ENCODE peak calls at places on chromosomes 13 and 19, in nine cellular contexts. M is HEK293T; R is COR-L47; D is adipocyte; Y is CD4-positive, CD25-positive, alpha-beta regulatory T cell; K is stimulated activated CD4-positive, alpha-beta T cell treated with anti-CD3 and anti-CD28 coated beads, Interleukin-12 subunit alpha, Interleukin-12 subunit beta, amount 100 ng/mL, for 24 hours; W is Daoy; H is activated CD4-positive, alpha-beta T cell treated with anti-CD3 and anti-CD28 coated beads, Interleukin-2, amount 50 U/mL, for 4 hours; U is nephron progenitor cell. V is an unnamed sample.

GRCh38 chr19:1523412-1524205 is at the start of gene PLK5:
- DNase-seq in R (no peak), H (no peak), W (no peak), M (no peak), U (peak; percentile 77), Y (no peak), D (no peak), K (no peak), V (no peak)

GRCh38 chr19:16402076-16402475 is 69.7 kb downstream of the EPS15L1 start:
- DNase-seq in D (no peak), H (no peak), W (no peak), R (no peak), M (no peak), Y (no peak), K (no peak), U (no peak), V (no peak)

GRCh38 chr13:100536643-100537180 is 51.9 kb downstream of the GGACT start:
- DNase-seq in H (no peak), Y (no peak), W (no peak), D (no peak), K (no peak), R (no peak), M (no peak), U (no peak), V (no peak)

GRCh38 chr13:46179576-46180368 is 2.2 kb downstream of the LCP1 start:
- DNase-seq in D (no peak), U (no peak), W (no peak), M (no peak), H (peak; percentile 78), R (no peak), K (peak; percentile 43), Y (peak; percentile 80), V (no peak)

GRCh38 chr19:55657004-55657747 is 2.3 kb downstream of the U2AF2 start:
- DNase-seq in D (no peak), U (no peak), Y (no peak), K (no peak), M (no peak), W (no peak), R (no peak), H (no peak), V (peak; percentile 22)

GRCh38 chr13:21075303-21076264 is 14.2 kb upstream of the LATS2 start:
- DNase-seq in H (no peak), R (no peak), Y (peak; percentile 15), D (peak; percentile 17), K (no peak), W (no peak), U (peak; percentile 76), M (no peak), V (no peak)

GRCh38 chr19:16714702-16715294 is 4.8 kb upstream of the NWD1 start:
- DNase-seq in W (peak; percentile 76), D (peak; percentile 39), H (peak; percentile 15), U (peak; percentile 68), M (peak; percentile 79), R (no peak), Y (peak; percentile 58), K (no peak), V (peak; percentile 57)

GRCh38 chr19:47111081-47111589 is 2.4 kb downstream of the ZC3H4 start:
- DNase-seq in R (peak; percentile 10), H (peak; percentile 24), Y (peak; percentile 68), U (peak; percentile 33), D (peak; percentile 51), W (peak; percentile 31), K (no peak), M (peak; percentile 19), V (no peak)

GRCh38 chr19:23343434-23344010 is 51.7 kb downstream of the ZNF91 start:
- DNase-seq in R (no peak), W (no peak), D (no peak), M (no peak), H (no peak), K (no peak), U (no peak), Y (no peak), V (peak; percentile 35)

GRCh38 chr13:94917814-94918213 is 205.5 kb upstream of the SOX21 start:
- DNase-seq in K (no peak), D (no peak), W (no peak), M (no peak), H (no peak), U (peak; percentile 33), R (no peak), Y (no peak), V (no peak)

GRCh38 chr19:13026478-13026999 is 31.3 kb downstream of the NFIX start:
- DNase-seq in U (no peak), H (no peak), K (no peak), M (no peak), D (peak; percentile 76), W (peak; percentile 61), Y (no peak), R (peak; percentile 37), V (peak; percentile 73)

GRCh38 chr19:13262450-13262849 is 112.2 kb downstream of the IER2 start:
- DNase-seq in U (no peak), K (no peak), Y (peak; percentile 70), W (peak; percentile 33), D (peak; percentile 84), R (peak; percentile 28), H (no peak), M (peak; percentile 52), V (peak; percentile 55)

GRCh38 chr13:106234656-106235055 is 300.8 kb downstream of the EFNB2 start:
- DNase-seq in R (no peak), D (no peak), M (no peak), U (no peak), K (no peak), Y (no peak), W (no peak), H (no peak), V (no peak)

GRCh38 chr19:960601-960938 is 23.6 kb upstream of the WDR18 start:
- DNase-seq in W (no peak), D (no peak), R (no peak), M (no peak), U (no peak), K (no peak), Y (no peak), H (no peak), V (no peak)

GRCh38 chr19:2422951-2423880 is 4.2 kb downstream of the TIMM13 start:
- DNase-seq in M (no peak), U (no peak), H (no peak), W (peak; percentile 2), Y (no peak), R (no peak), K (no peak), D (no peak), V (no peak)

GRCh38 chr13:91647361-91647970 is 249.0 kb downstream of the GPC5 start:
- DNase-seq in U (peak; percentile 49), W (peak; percentile 0), D (no peak), H (no peak), R (peak; percentile 27), M (peak; percentile 82), Y (no peak), K (no peak), V (peak; percentile 6)

GRCh38 chr19:10439588-10439987 is 19.2 kb downstream of the PDE4A start:
- DNase-seq in U (no peak), M (no peak), R (no peak), K (no peak), W (no peak), Y (no peak), D (no peak), H (no peak), V (no peak)

GRCh38 chr13:97191143-97191542 is 31.0 kb upstream of the MBNL2 start:
- DNase-seq in D (no peak), R (no peak), Y (no peak), H (no peak), W (no peak), M (no peak), U (no peak), K (no peak), V (no peak)